ENCODE peak calls at places on chromosomes 12 and 14, in eight cellular contexts. K is psoas muscle; V is aorta; G is astrocyte; D is CD8-positive, alpha-beta T cell; F is CD4-positive, CD25-positive, alpha-beta regulatory T cell; C is thyroid gland; L is OCI-LY7. P is an unnamed sample. For H3K9me3 and H3K36me3, the result is how much of the 10 kb centered on the place peaks cover.

GRCh38 chr14:75720828-75721227 is 59.8 kb downstream of the TTLL5 start:
- DNase-seq in K (peak), V (peak), G (peak), D (no peak), F (no peak), C (peak), L (no peak), P (peak)

GRCh38 chr12:124744659-124745467 is 118.8 kb downstream of the SCARB1 start:
- DNase-seq in K (peak), V (no peak), G (no peak), D (no peak), F (no peak), C (no peak), L (peak), P (no peak)

GRCh38 chr12:122947352-122947792 is 18.9 kb downstream of the ABCB9 start:
- DNase-seq in K (peak), V (peak), G (no peak), D (no peak), F (no peak), C (no peak), L (no peak), P (peak)

GRCh38 chr12:81692008-81692407 is 67.1 kb downstream of the PPFIA2 start:
- DNase-seq in K (no peak), V (no peak), G (no peak), D (no peak), F (no peak), C (no peak), L (no peak), P (no peak)

GRCh38 chr14:51018521-51018920 is 74.2 kb upstream of the PYGL start:
- DNase-seq in K (no peak), V (no peak), G (peak), D (no peak), F (no peak), C (no peak), L (no peak), P (no peak)

GRCh38 chr12:28248555-28249127 is 58.4 kb downstream of the CCDC91 start:
- DNase-seq in K (no peak), V (no peak), G (no peak), D (no peak), F (no peak), C (no peak), L (no peak), P (no peak)

GRCh38 chr12:104669057-104669770 is 212.5 kb downstream of the CHST11 start:
- DNase-seq in K (no peak), V (peak), G (no peak), D (no peak), F (no peak), C (peak), L (no peak), P (peak)

GRCh38 chr12:34244608-34245007 is 222.3 kb downstream of the ALG10 start:
- DNase-seq in K (no peak), V (no peak), G (no peak), D (no peak), F (no peak), C (no peak), L (no peak), P (no peak)

GRCh38 chr12:13811061-13811460 is 170.3 kb downstream of the GRIN2B start:
- DNase-seq in K (no peak), V (no peak), G (no peak), D (no peak), F (no peak), C (no peak), L (no peak), P (no peak)

GRCh38 chr14:89214221-89214965 is 202.6 kb downstream of the FOXN3 start:
- DNase-seq in K (peak), V (peak), G (no peak), D (no peak), F (no peak), C (peak), L (no peak), P (peak)

GRCh38 chr12:57452937-57453509 is 2.1 kb upstream of the INHBE start:
- DNase-seq in K (peak), V (peak), G (peak), D (no peak), F (no peak), C (peak), L (peak), P (peak)

GRCh38 chr12:7833831-7834230 is 38.9 kb downstream of the SLC2A14 start:
- DNase-seq in K (no peak), V (no peak), G (no peak), D (no peak), F (no peak), C (no peak), L (no peak), P (no peak)

GRCh38 chr12:114319422-114319821 is 86.5 kb downstream of the TBX5 start:
- DNase-seq in K (no peak), V (peak), G (peak), D (no peak), F (no peak), C (no peak), L (no peak), P (no peak)

GRCh38 chr14:64421166-64421565 is 33.0 kb downstream of the MTHFD1 start:
- DNase-seq in K (peak), V (no peak), G (peak), D (no peak), F (no peak), C (no peak), L (no peak), P (no peak)

GRCh38 chr12:115204957-115205754 is 521.2 kb upstream of the TBX3 start:
- DNase-seq in K (no peak), V (no peak), G (peak), D (no peak), F (no peak), C (no peak), L (no peak), P (no peak)

GRCh38 chr12:105239304-105239703 is 3.3 kb upstream of the APPL2 start:
- DNase-seq in K (no peak), V (no peak), G (no peak), D (no peak), F (no peak), C (no peak), L (no peak), P (no peak)

GRCh38 chr12:48023386-48023785 is 19.1 kb upstream of the COL2A1 start:
- DNase-seq in K (no peak), V (no peak), G (no peak), D (no peak), F (no peak), C (no peak), L (no peak), P (no peak)

GRCh38 chr12:18467636-18468520 is 206.6 kb downstream of the PIK3C2G start:
- DNase-seq in K (no peak), V (no peak), G (peak), D (no peak), F (no peak), C (no peak), L (no peak), P (no peak)

GRCh38 chr12:5094986-5095385 is 51.3 kb downstream of the KCNA5 start:
- DNase-seq in K (no peak), V (no peak), G (no peak), D (no peak), F (no peak), C (no peak), L (no peak), P (no peak)

GRCh38 chr12:4372653-4373052 is 6.9 kb downstream of the FGF23 start:
- DNase-seq in K (no peak), V (no peak), G (no peak), D (no peak), F (no peak), C (no peak), L (no peak), P (no peak)

GRCh38 chr14:34365309-34365915 is 96.6 kb downstream of the SPTSSA start:
- DNase-seq in K (no peak), V (no peak), G (no peak), D (no peak), F (no peak), C (no peak), L (no peak), P (no peak)

GRCh38 chr12:48991247-48992050 is 7.7 kb downstream of the DDN start:
- DNase-seq in K (no peak), V (no peak), G (no peak), D (no peak), F (no peak), C (no peak), L (no peak), P (no peak)

GRCh38 chr12:116474331-116474730 is 84.8 kb upstream of the MAP1LC3B2 start:
- DNase-seq in K (no peak), V (no peak), G (no peak), D (no peak), F (no peak), C (no peak), L (no peak), P (no peak)

GRCh38 chr12:116542345-116542950 is 16.7 kb upstream of the MAP1LC3B2 start:
- DNase-seq in K (no peak), V (no peak), G (no peak), D (no peak), F (no peak), C (peak), L (no peak), P (no peak)

GRCh38 chr14:21317433-21317832 is 37.5 kb downstream of the RPGRIP1 start:
- DNase-seq in K (no peak), V (no peak), G (no peak), D (no peak), F (no peak), C (no peak), L (peak), P (no peak)

GRCh38 chr14:75428230-75429104 is 645 bp downstream of the JDP2 start:
- DNase-seq in K (peak), V (peak), G (no peak), D (no peak), F (no peak), C (peak), L (peak), P (peak)

GRCh38 chr12:6327159-6327558 is 14.7 kb downstream of the TNFRSF1A start:
- DNase-seq in K (no peak), V (no peak), G (no peak), D (no peak), F (no peak), C (no peak), L (no peak), P (no peak)

GRCh38 chr14:38290601-38291190 is 34.8 kb upstream of the CLEC14A start:
- DNase-seq in K (no peak), V (no peak), G (peak), D (no peak), F (no peak), C (no peak), L (no peak), P (no peak)

GRCh38 chr12:108649126-108649525 is 15.4 kb upstream of the SELPLG start:
- DNase-seq in K (no peak), V (no peak), G (peak), D (no peak), F (no peak), C (no peak), L (no peak), P (no peak)

GRCh38 chr12:47993491-47993890 is 10.8 kb downstream of the COL2A1 start:
- DNase-seq in K (no peak), V (no peak), G (no peak), D (no peak), F (no peak), C (no peak), L (no peak), P (no peak)

GRCh38 chr12:94327819-94328218 is 131.8 kb downstream of the CEP83 start:
- DNase-seq in K (no peak), V (no peak), G (peak), D (no peak), F (no peak), C (no peak), L (no peak), P (no peak)

GRCh38 chr14:91284146-91284790 is 39.8 kb upstream of the GPR68 start:
- DNase-seq in K (no peak), V (no peak), G (peak), D (no peak), F (no peak), C (peak), L (no peak), P (no peak)

GRCh38 chr14:56528927-56529326 is 50.7 kb upstream of the TMEM260 start:
- DNase-seq in K (no peak), V (no peak), G (no peak), D (no peak), F (no peak), C (no peak), L (no peak), P (no peak)

GRCh38 chr12:52148541-52149181 is 43.2 kb downstream of the KRT80 start:
- DNase-seq in K (no peak), V (no peak), G (no peak), D (no peak), F (no peak), C (peak), L (no peak), P (no peak)

GRCh38 chr14:60353410-60353809 is 104.4 kb downstream of the PPM1A start:
- DNase-seq in K (no peak), V (no peak), G (no peak), D (no peak), F (no peak), C (no peak), L (no peak), P (no peak)

GRCh38 chr14:75711796-75712211 is 50.8 kb downstream of the TTLL5 start:
- DNase-seq in K (peak), V (peak), G (peak), D (no peak), F (no peak), C (peak), L (no peak), P (peak)

GRCh38 chr14:92719421-92719820 is 29.0 kb downstream of the LGMN start:
- DNase-seq in K (no peak), V (no peak), G (no peak), D (no peak), F (no peak), C (no peak), L (no peak), P (no peak)

GRCh38 chr12:71763682-71764379 is 9.2 kb downstream of the RAB21 start:
- DNase-seq in K (no peak), V (no peak), G (peak), D (no peak), F (no peak), C (no peak), L (no peak), P (no peak)

GRCh38 chr12:71764587-71765321 is 10.1 kb downstream of the RAB21 start:
- DNase-seq in K (no peak), V (no peak), G (no peak), D (no peak), F (no peak), C (no peak), L (no peak), P (no peak)

GRCh38 chr12:71768900-71769299 is 14.2 kb downstream of the RAB21 start:
- DNase-seq in K (no peak), V (no peak), G (no peak), D (no peak), F (no peak), C (no peak), L (no peak), P (no peak)

GRCh38 chr12:71767183-71767582 is 12.5 kb downstream of the RAB21 start:
- DNase-seq in K (no peak), V (no peak), G (no peak), D (no peak), F (no peak), C (no peak), L (no peak), P (no peak)

DNA sequence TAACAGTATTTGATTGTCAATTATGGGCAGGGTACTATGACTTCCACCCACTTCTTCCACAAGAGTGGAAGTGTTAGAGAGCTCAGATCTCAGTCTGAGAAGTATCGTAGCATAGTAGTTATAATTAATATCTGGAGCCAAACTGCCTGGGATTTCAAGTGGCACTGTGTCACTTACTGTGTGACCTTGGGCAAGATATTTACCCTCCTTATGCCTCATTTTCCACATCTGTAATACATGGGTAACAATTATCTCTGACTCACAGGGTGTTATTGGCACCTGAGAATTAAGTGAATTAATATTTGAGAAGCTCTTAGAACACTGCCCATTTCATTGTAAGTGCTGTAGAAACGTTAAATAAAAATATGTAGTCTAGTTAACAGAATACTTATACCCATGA is 11.5 kb downstream of the RAB21 start:
- DNase-seq in K (no peak), V (no peak), G (no peak), D (no peak), F (no peak), C (no peak), L (no peak), P (no peak)
- H3K9me3 ChIP-seq in K (under half), V (under half), G (under half), D (under half), F (under half), C (under half), L (under half), P (under half)

GRCh38 chr12:79766705-79767464 is 76.1 kb upstream of the PAWR start:
- DNase-seq in K (no peak), V (no peak), G (peak), D (no peak), F (no peak), C (no peak), L (no peak), P (no peak)
- H3K36me3 ChIP-seq in K (under half), V (under half), G (under half), D (under half), F (under half), C (under half), L (under half), P (under half)

GRCh38 chr12:26750531-26751171 is 82.3 kb downstream of the ITPR2 start:
- DNase-seq in K (no peak), V (no peak), G (no peak), D (no peak), F (no peak), C (no peak), L (no peak), P (no peak)

GRCh38 chr12:26751179-26751578 is 81.8 kb downstream of the ITPR2 start:
- DNase-seq in K (no peak), V (no peak), G (no peak), D (no peak), F (no peak), C (no peak), L (no peak), P (no peak)

GRCh38 chr12:26748741-26749431 is 84.1 kb downstream of the ITPR2 start:
- DNase-seq in K (no peak), V (no peak), G (peak), D (no peak), F (no peak), C (no peak), L (no peak), P (no peak)

GRCh38 chr12:26749781-26750180 is 83.2 kb downstream of the ITPR2 start:
- DNase-seq in K (no peak), V (no peak), G (no peak), D (no peak), F (no peak), C (no peak), L (no peak), P (no peak)

DNA sequence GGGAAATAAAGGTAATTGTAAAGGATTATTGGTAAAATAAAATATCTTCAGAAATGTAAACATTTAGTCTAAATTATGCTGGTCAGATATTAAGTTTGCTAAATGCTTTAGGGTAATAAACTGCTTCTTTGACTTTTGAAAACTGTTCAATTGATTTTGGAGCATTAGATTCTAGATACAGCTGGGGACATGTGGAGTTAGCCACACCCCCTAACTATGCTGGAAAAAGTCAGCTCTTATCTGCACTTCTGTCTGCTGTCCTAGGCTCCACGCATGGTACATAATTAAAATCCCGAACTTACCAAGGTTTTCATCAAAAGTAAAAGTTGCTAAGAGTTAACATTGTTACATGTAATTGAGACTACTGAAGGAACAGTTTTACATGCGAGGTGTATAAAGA is 78.8 kb downstream of the ITPR2 start:
- DNase-seq in K (no peak), V (no peak), G (no peak), D (no peak), F (no peak), C (no peak), L (no peak), P (no peak)
- H3K9me3 ChIP-seq in K (under half), V (under half), G (under half), D (under half), F (under half), C (under half), L (under half), P (under half)

GRCh38 chr12:109910254-109910968 is 10.3 kb downstream of the TCHP start:
- DNase-seq in K (no peak), V (no peak), G (no peak), D (no peak), F (no peak), C (no peak), L (no peak), P (no peak)
- H3K36me3 ChIP-seq in K (under half), V (under half), G (under half), D (under half), F (half or more), C (under half), L (half or more), P (half or more)

GRCh38 chr14:104333903-104334811 is 195.8 kb downstream of the KIF26A start:
- DNase-seq in K (no peak), V (no peak), G (no peak), D (no peak), F (no peak), C (no peak), L (no peak), P (no peak)
- H3K9me3 ChIP-seq in K (under half), V (under half), G (under half), D (under half), F (under half), C (under half), L (under half), P (under half)

GRCh38 chr12:101832030-101832429 is 1.3 kb upstream of the GNPTAB start:
- DNase-seq in K (no peak), V (no peak), G (no peak), D (no peak), F (no peak), C (no peak), L (no peak), P (no peak)

GRCh38 chr12:101826766-101827368 is 3.9 kb downstream of the GNPTAB start:
- DNase-seq in K (no peak), V (no peak), G (no peak), D (no peak), F (no peak), C (no peak), L (peak), P (no peak)

GRCh38 chr12:101828463-101829196 is 2.1 kb downstream of the GNPTAB start:
- DNase-seq in K (no peak), V (no peak), G (no peak), D (no peak), F (no peak), C (no peak), L (peak), P (no peak)

GRCh38 chr12:101830391-101831325 is at the start of gene GNPTAB:
- DNase-seq in K (peak), V (peak), G (peak), D (peak), F (peak), C (peak), L (peak), P (peak)

GRCh38 chr12:101829639-101830390 is 944 bp downstream of the GNPTAB start:
- DNase-seq in K (no peak), V (no peak), G (no peak), D (no peak), F (no peak), C (peak), L (peak), P (no peak)
- H3K36me3 ChIP-seq in K (under half), V (under half), G (under half), D (under half), F (under half), C (under half), L (under half), P (under half)